ENCODE peak calls at places on chromosomes 6 and 20, in seven cellular contexts. One of them, this sample, is unnamed.

GRCh38 chr6:27296106-27296783 is 15.8 kb downstream of the POM121L2 start:
- DNase-seq in Right ventricle myocardium superior: no peak
- DNase-seq in midbrain: no peak
- DNase-seq in AG04450: no peak
- DNase-seq in GF-D8: no peak
- DNase-seq in type B pancreatic cell: no peak
- DNase-seq in astrocyte of the spinal cord: peak
- DNase-seq in this sample: no peak

GRCh38 chr20:17611540-17612286 is 41.8 kb downstream of the DSTN start:
- DNase-seq in Right ventricle myocardium superior: no peak
- DNase-seq in midbrain: no peak
- DNase-seq in AG04450: no peak
- DNase-seq in GF-D8: no peak
- DNase-seq in type B pancreatic cell: no peak
- DNase-seq in astrocyte of the spinal cord: no peak
- DNase-seq in this sample: no peak

GRCh38 chr6:21893778-21894177 is 300.2 kb downstream of the SOX4 start:
- DNase-seq in Right ventricle myocardium superior: no peak
- DNase-seq in midbrain: no peak
- DNase-seq in AG04450: no peak
- DNase-seq in GF-D8: no peak
- DNase-seq in type B pancreatic cell: no peak
- DNase-seq in astrocyte of the spinal cord: no peak
- DNase-seq in this sample: no peak

GRCh38 chr20:58447733-58448391 is 58.8 kb downstream of the VAPB start:
- DNase-seq in Right ventricle myocardium superior: no peak
- DNase-seq in midbrain: peak
- DNase-seq in AG04450: peak
- DNase-seq in GF-D8: peak
- DNase-seq in type B pancreatic cell: no peak
- DNase-seq in astrocyte of the spinal cord: peak
- DNase-seq in this sample: no peak

GRCh38 chr20:52078289-52078688 is 113.3 kb downstream of the ZFP64 start:
- DNase-seq in Right ventricle myocardium superior: no peak
- DNase-seq in midbrain: no peak
- DNase-seq in AG04450: no peak
- DNase-seq in GF-D8: no peak
- DNase-seq in type B pancreatic cell: no peak
- DNase-seq in astrocyte of the spinal cord: no peak
- DNase-seq in this sample: no peak

GRCh38 chr20:38418509-38419204 is 16.5 kb downstream of the SNHG17 start:
- DNase-seq in Right ventricle myocardium superior: peak
- DNase-seq in midbrain: peak
- DNase-seq in AG04450: no peak
- DNase-seq in GF-D8: no peak
- DNase-seq in type B pancreatic cell: no peak
- DNase-seq in astrocyte of the spinal cord: peak
- DNase-seq in this sample: peak

GRCh38 chr6:137728386-137729349 is 138.4 kb upstream of the TNFAIP3 start:
- DNase-seq in Right ventricle myocardium superior: no peak
- DNase-seq in midbrain: peak
- DNase-seq in AG04450: peak
- DNase-seq in GF-D8: no peak
- DNase-seq in type B pancreatic cell: no peak
- DNase-seq in astrocyte of the spinal cord: peak
- DNase-seq in this sample: no peak

GRCh38 chr20:57555457-57556184 is 5.3 kb upstream of the PCK1 start:
- DNase-seq in Right ventricle myocardium superior: no peak
- DNase-seq in midbrain: no peak
- DNase-seq in AG04450: no peak
- DNase-seq in GF-D8: no peak
- DNase-seq in type B pancreatic cell: no peak
- DNase-seq in astrocyte of the spinal cord: no peak
- DNase-seq in this sample: no peak

GRCh38 chr6:164151161-164151728 is 736.7 kb downstream of the QKI start:
- DNase-seq in Right ventricle myocardium superior: peak
- DNase-seq in midbrain: peak
- DNase-seq in AG04450: no peak
- DNase-seq in GF-D8: no peak
- DNase-seq in type B pancreatic cell: no peak
- DNase-seq in astrocyte of the spinal cord: peak
- DNase-seq in this sample: peak

GRCh38 chr6:26175033-26175427 is 87.8 kb downstream of the HFE start:
- DNase-seq in Right ventricle myocardium superior: no peak
- DNase-seq in midbrain: no peak
- DNase-seq in AG04450: no peak
- DNase-seq in GF-D8: no peak
- DNase-seq in type B pancreatic cell: no peak
- DNase-seq in astrocyte of the spinal cord: no peak
- DNase-seq in this sample: no peak

GRCh38 chr6:139336488-139336887 is 38.0 kb downstream of the CITED2 start:
- DNase-seq in Right ventricle myocardium superior: peak
- DNase-seq in midbrain: no peak
- DNase-seq in AG04450: no peak
- DNase-seq in GF-D8: no peak
- DNase-seq in type B pancreatic cell: no peak
- DNase-seq in astrocyte of the spinal cord: peak
- DNase-seq in this sample: peak

GRCh38 chr20:45629496-45630100 is at the start of gene WFDC10A:
- DNase-seq in Right ventricle myocardium superior: no peak
- DNase-seq in midbrain: no peak
- DNase-seq in AG04450: no peak
- DNase-seq in GF-D8: peak
- DNase-seq in type B pancreatic cell: no peak
- DNase-seq in astrocyte of the spinal cord: peak
- DNase-seq in this sample: no peak

GRCh38 chr20:3157817-3158216 is 1.8 kb downstream of the FASTKD5 start:
- DNase-seq in Right ventricle myocardium superior: no peak
- DNase-seq in midbrain: no peak
- DNase-seq in AG04450: no peak
- DNase-seq in GF-D8: no peak
- DNase-seq in type B pancreatic cell: no peak
- DNase-seq in astrocyte of the spinal cord: no peak
- DNase-seq in this sample: no peak

GRCh38 chr6:106181664-106182418 is 95.7 kb downstream of the PRDM1 start:
- DNase-seq in Right ventricle myocardium superior: no peak
- DNase-seq in midbrain: no peak
- DNase-seq in AG04450: no peak
- DNase-seq in GF-D8: no peak
- DNase-seq in type B pancreatic cell: no peak
- DNase-seq in astrocyte of the spinal cord: peak
- DNase-seq in this sample: no peak

GRCh38 chr6:108588586-108588985 is 27.9 kb downstream of the FOXO3 start:
- DNase-seq in Right ventricle myocardium superior: no peak
- DNase-seq in midbrain: no peak
- DNase-seq in AG04450: no peak
- DNase-seq in GF-D8: no peak
- DNase-seq in type B pancreatic cell: no peak
- DNase-seq in astrocyte of the spinal cord: peak
- DNase-seq in this sample: no peak

GRCh38 chr6:30002871-30003270 is 58.2 kb upstream of the POLR1H start:
- DNase-seq in Right ventricle myocardium superior: no peak
- DNase-seq in midbrain: no peak
- DNase-seq in AG04450: no peak
- DNase-seq in GF-D8: no peak
- DNase-seq in type B pancreatic cell: no peak
- DNase-seq in astrocyte of the spinal cord: peak
- DNase-seq in this sample: no peak

GRCh38 chr6:29509239-29509638 is 21.5 kb upstream of the MAS1L start:
- DNase-seq in Right ventricle myocardium superior: no peak
- DNase-seq in midbrain: no peak
- DNase-seq in AG04450: no peak
- DNase-seq in GF-D8: no peak
- DNase-seq in type B pancreatic cell: no peak
- DNase-seq in astrocyte of the spinal cord: no peak
- DNase-seq in this sample: no peak

GRCh38 chr6:80437186-80437585 is 330.7 kb downstream of the BCKDHB start:
- DNase-seq in Right ventricle myocardium superior: no peak
- DNase-seq in midbrain: no peak
- DNase-seq in AG04450: no peak
- DNase-seq in GF-D8: no peak
- DNase-seq in type B pancreatic cell: no peak
- DNase-seq in astrocyte of the spinal cord: peak
- DNase-seq in this sample: no peak

GRCh38 chr6:53504438-53505030 is 40.4 kb downstream of the GCLC start:
- DNase-seq in Right ventricle myocardium superior: no peak
- DNase-seq in midbrain: no peak
- DNase-seq in AG04450: no peak
- DNase-seq in GF-D8: no peak
- DNase-seq in type B pancreatic cell: no peak
- DNase-seq in astrocyte of the spinal cord: no peak
- DNase-seq in this sample: no peak

This sample was measured in left ventricle myocardium superior.